ENCODE peak calls at places on chromosomes 7 and 10, in seven cellular contexts. U is SK-N-SH, S is MM.1S, J is gastrocnemius medialis, Q is brain microvascular endothelial cell, K is tibial artery, T is PC-9. D is an unnamed sample.

GRCh38 chr10:111677747-111678146 is 505.8 kb downstream of the GPAM start:
- DNase-seq in U (peak; percentile 10), S (no peak), J (no peak), Q (no peak), K (no peak), T (no peak), D (no peak)

GRCh38 chr7:2886900-2887299 is 42.8 kb upstream of the GNA12 start:
- DNase-seq in U (peak; percentile 91), S (peak; percentile 69), J (no peak), Q (peak; percentile 83), K (peak; percentile 38), T (peak; percentile 61), D (peak; percentile 76)

GRCh38 chr10:86725980-86726976 is 30.1 kb upstream of the BMPR1A start:
- DNase-seq in U (no peak), S (no peak), J (no peak), Q (no peak), K (no peak), T (no peak), D (no peak)

GRCh38 chr7:126690104-126690503 is 562.6 kb downstream of the GRM8 start:
- DNase-seq in U (no peak), S (no peak), J (no peak), Q (no peak), K (no peak), T (no peak), D (no peak)

GRCh38 chr10:73218466-73219191 is 28.4 kb downstream of the DNAJC9 start:
- DNase-seq in U (peak; percentile 7), S (no peak), J (no peak), Q (peak; percentile 16), K (no peak), T (no peak), D (no peak)

GRCh38 chr7:1446611-1447032 is 12.6 kb downstream of the MICALL2 start:
- DNase-seq in U (no peak), S (peak; percentile 29), J (no peak), Q (no peak), K (no peak), T (no peak), D (no peak)

GRCh38 chr10:34615770-34616169 is 199.3 kb downstream of the PARD3 start:
- DNase-seq in U (no peak), S (no peak), J (no peak), Q (no peak), K (no peak), T (no peak), D (no peak)

GRCh38 chr10:119190353-119190752 is 11.7 kb upstream of the PRDX3 start:
- DNase-seq in U (no peak), S (no peak), J (no peak), Q (peak; percentile 96), K (no peak), T (no peak), D (peak; percentile 36)

GRCh38 chr7:94028768-94029167 is 24.6 kb upstream of the BET1 start:
- DNase-seq in U (no peak), S (no peak), J (no peak), Q (no peak), K (no peak), T (no peak), D (no peak)

GRCh38 chr10:43394868-43395267 is 14.1 kb downstream of the HNRNPF start:
- DNase-seq in U (no peak), S (no peak), J (no peak), Q (no peak), K (no peak), T (no peak), D (no peak)

GRCh38 chr10:5609952-5610616 is 56.3 kb downstream of the ASB13 start:
- DNase-seq in U (no peak), S (no peak), J (no peak), Q (no peak), K (no peak), T (peak; percentile 68), D (peak; percentile 46)

GRCh38 chr10:17227367-17228080 is 517 bp upstream of the VIM start:
- DNase-seq in U (peak; percentile 50), S (peak; percentile 41), J (no peak), Q (no peak), K (no peak), T (no peak), D (no peak)

GRCh38 chr10:18005445-18005780 is 53.7 kb downstream of the SLC39A12 start:
- DNase-seq in U (no peak), S (no peak), J (no peak), Q (no peak), K (no peak), T (no peak), D (no peak)

GRCh38 chr10:100364735-100365391 is 17.8 kb downstream of the SCD start:
- DNase-seq in U (peak; percentile 58), S (no peak), J (peak; percentile 86), Q (peak; percentile 60), K (peak; percentile 71), T (peak; percentile 83), D (no peak)

GRCh38 chr7:116969371-116969902 is 16.1 kb downstream of the ST7 start:
- DNase-seq in U (no peak), S (no peak), J (no peak), Q (no peak), K (no peak), T (no peak), D (no peak)

GRCh38 chr7:117193564-117193963 is 129.3 kb downstream of the WNT2 start:
- DNase-seq in U (no peak), S (no peak), J (no peak), Q (peak; percentile 36), K (no peak), T (no peak), D (no peak)

GRCh38 chr7:72098812-72099211 is 313.3 kb downstream of the CALN1 start:
- DNase-seq in U (peak; percentile 88), S (no peak), J (no peak), Q (no peak), K (no peak), T (no peak), D (no peak)

GRCh38 chr10:1380075-1380793 is 324.0 kb downstream of the WDR37 start:
- DNase-seq in U (peak; percentile 10), S (no peak), J (no peak), Q (no peak), K (no peak), T (no peak), D (peak; percentile 16)

GRCh38 chr7:37216156-37216839 is 232.4 kb downstream of the ELMO1 start:
- DNase-seq in U (no peak), S (no peak), J (no peak), Q (no peak), K (no peak), T (no peak), D (no peak)

GRCh38 chr7:156892821-156893706 is at the start of gene LMBR1:
- DNase-seq in U (peak; percentile 100), S (peak; percentile 99), J (peak; percentile 92), Q (peak; percentile 88), K (peak; percentile 91), T (peak; percentile 95), D (peak; percentile 95)

GRCh38 chr10:77681839-77682238 is 44.2 kb upstream of the KCNMA1 start:
- DNase-seq in U (no peak), S (no peak), J (no peak), Q (no peak), K (no peak), T (no peak), D (no peak)

GRCh38 chr7:37376386-37376785 is 72.3 kb downstream of the ELMO1 start:
- DNase-seq in U (no peak), S (no peak), J (no peak), Q (no peak), K (no peak), T (no peak), D (no peak)

GRCh38 chr10:111076191-111076681 is 593 bp upstream of the ADRA2A start:
- DNase-seq in U (peak; percentile 93), S (peak; percentile 57), J (no peak), Q (peak; percentile 40), K (no peak), T (no peak), D (peak; percentile 80)

DNA sequence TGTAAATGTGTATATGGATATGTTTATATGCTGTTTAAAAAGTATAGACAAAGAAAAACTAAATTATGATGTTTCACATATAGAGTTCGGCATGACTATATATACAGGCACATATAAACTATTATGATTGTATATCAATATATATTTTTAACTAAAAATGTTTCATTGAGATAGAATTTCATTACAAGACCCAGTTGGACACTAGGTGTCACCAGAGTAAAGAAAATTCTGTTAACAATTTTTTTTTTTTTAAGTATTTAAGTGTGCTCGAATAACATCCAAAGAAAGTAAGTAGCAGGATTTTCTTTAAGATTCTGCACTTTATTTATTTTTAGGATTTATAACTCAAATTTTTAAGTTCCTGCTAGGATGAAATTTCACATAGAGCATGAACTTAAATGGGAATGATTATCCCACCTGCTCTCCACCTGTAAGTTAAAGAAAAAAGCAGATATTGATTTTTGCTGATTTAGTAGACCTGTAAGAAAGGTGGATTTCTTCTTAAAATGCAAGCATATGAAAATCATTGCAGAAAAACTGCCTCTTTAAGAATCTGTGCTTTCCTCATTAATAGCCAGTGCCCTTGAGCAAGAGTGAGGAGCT is 961.5 kb downstream of the PCDH15 start:
- DNase-seq in U (peak; percentile 9), S (peak; percentile 59), J (no peak), Q (no peak), K (no peak), T (no peak), D (no peak)
- TF ChIP-seq CTCF in U (peak; percentile 66), S (peak; percentile 40), J (peak; percentile 16), Q (peak; percentile 33), K (no peak), T (peak; percentile 69), D (peak; percentile 65)

GRCh38 chr7:143363011-143363937 is 761 bp upstream of the FAM131B start:
- DNase-seq in U (no peak), S (no peak), J (no peak), Q (no peak), K (no peak), T (no peak), D (peak; percentile 33)
- H3K4me3 ChIP-seq in U (peak overlapping the region; percentile 73), S (no peak overlapping the region), J (peak overlapping the region; percentile 43), Q (peak overlapping the region; percentile 24), K (peak overlapping the region; percentile 56), T (peak overlapping the region; percentile 76), D (peak overlapping the region; percentile 31)

DNA sequence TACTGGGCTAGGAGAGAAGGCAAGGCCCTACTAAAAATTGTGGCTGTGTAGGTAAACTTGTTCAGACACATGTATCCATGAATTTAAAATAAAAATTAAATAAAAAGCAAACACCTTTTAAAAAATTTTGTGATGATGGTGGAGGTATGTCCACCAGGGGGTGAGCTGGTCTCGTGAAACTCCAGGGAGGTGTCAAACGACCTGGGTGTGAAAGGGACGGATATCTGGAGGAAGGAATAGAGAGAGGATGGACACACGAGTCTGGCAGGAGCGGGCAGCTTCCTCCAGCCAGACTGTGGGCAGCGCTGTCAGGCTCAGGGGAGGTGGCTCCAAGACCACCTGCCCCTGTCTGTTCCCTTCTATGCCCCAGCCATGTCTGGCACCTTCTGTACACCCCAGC is 34.8 kb upstream of the DMBT1 start:
- DNase-seq in U (no peak), S (no peak), J (no peak), Q (no peak), K (no peak), T (peak; percentile 27), D (peak; percentile 59)
- TF ChIP-seq CTCF in U (peak; percentile 31), S (no peak), J (peak; percentile 17), Q (no peak), K (no peak), T (peak; percentile 59), D (peak; percentile 68)

DNA sequence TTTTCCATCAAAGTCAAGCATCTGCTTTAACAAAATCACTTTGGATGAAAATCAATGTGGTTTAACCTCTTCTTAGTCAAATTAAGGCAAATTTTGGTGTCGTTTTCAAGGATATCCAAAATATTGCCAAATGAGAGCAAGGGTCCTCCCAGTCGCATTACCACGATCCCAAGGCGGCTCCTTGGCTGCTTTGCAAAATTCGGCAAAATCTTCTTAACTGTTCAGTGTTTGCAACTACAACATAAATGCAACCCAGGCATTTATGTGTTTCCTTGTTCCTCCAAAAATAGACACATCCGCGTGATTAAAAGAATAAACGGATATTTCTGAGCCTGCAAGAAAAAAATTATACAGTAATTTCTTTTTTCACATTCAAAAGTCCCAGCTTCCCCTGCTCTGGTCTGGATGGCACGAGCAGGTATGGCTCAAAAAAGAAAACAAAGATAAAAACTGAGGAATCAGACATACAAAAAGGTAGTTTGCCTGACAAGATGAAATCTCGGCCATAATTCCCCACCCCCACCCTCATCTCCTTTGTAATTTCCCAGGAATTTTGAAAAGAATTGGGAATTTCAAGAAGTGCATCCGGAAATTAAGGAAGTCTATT is 6.1 kb downstream of the SKIDA1 start:
- DNase-seq in U (no peak), S (no peak), J (no peak), Q (no peak), K (no peak), T (no peak), D (no peak)
- H3K4me3 ChIP-seq in U (peak overlapping the region; percentile 53), S (peak overlapping the region; percentile 66), J (peak overlapping the region; percentile 72), Q (peak overlapping the region; percentile 68), K (peak overlapping the region; percentile 52), T (peak overlapping the region; percentile 58), D (no peak overlapping the region)

D was measured in Caco-2.